ENCODE peak calls at places on chromosomes 11 and 22, in four cellular contexts. Z is mesenchymal stem cell, C is IMR-90, N is neuronal stem cell. L is an unnamed sample.

GRCh38 chr11:45673441-45673840 is 8.0 kb upstream of the CHST1 start:
- DNase-seq in Z (no peak), C (no peak), N (no peak), L (no peak)

GRCh38 chr22:24181088-24181995 is at the start of gene SUSD2:
- DNase-seq in Z (peak; percentile 31), C (no peak), N (no peak), L (peak; percentile 71)

GRCh38 chr22:24775769-24776492 is 1.4 kb upstream of the PIWIL3 start:
- DNase-seq in Z (no peak), C (peak; percentile 26), N (no peak), L (no peak)

GRCh38 chr11:131691558-131692041 is 321.2 kb downstream of the NTM start:
- DNase-seq in Z (no peak), C (peak; percentile 11), N (no peak), L (peak; percentile 68)

GRCh38 chr22:40035351-40035750 is 40.6 kb downstream of the FAM83F start:
- DNase-seq in Z (no peak), C (no peak), N (no peak), L (no peak)

GRCh38 chr11:65314501-65315203 is at the start of gene CDC42EP2:
- DNase-seq in Z (peak; percentile 90), C (peak; percentile 80), N (peak; percentile 85), L (peak; percentile 86)

GRCh38 chr11:100777118-100777517 is 90.0 kb downstream of the ARHGAP42 start:
- DNase-seq in Z (no peak), C (no peak), N (no peak), L (no peak)

GRCh38 chr22:24359452-24360120 is 67.8 kb upstream of the ADORA2A start:
- DNase-seq in Z (peak; percentile 75), C (no peak), N (no peak), L (no peak)

GRCh38 chr11:112481431-112481830 is 220.8 kb upstream of the PLET1 start:
- DNase-seq in Z (no peak), C (no peak), N (no peak), L (no peak)

GRCh38 chr11:108591893-108592292 is 1.7 kb downstream of the EXPH5 start:
- DNase-seq in Z (no peak), C (no peak), N (no peak), L (no peak)

GRCh38 chr11:66020618-66021357 is 5.5 kb downstream of the CATSPER1 start:
- DNase-seq in Z (peak; percentile 85), C (peak; percentile 79), N (no peak), L (no peak)

GRCh38 chr11:69869311-69869939 is 50.2 kb upstream of the FGF3 start:
- DNase-seq in Z (no peak), C (no peak), N (no peak), L (peak; percentile 19)

GRCh38 chr11:69867076-69868002 is 48.1 kb upstream of the FGF3 start:
- DNase-seq in Z (no peak), C (peak; percentile 53), N (no peak), L (peak; percentile 28)

GRCh38 chr11:69870772-69871171 is 51.6 kb upstream of the FGF3 start:
- DNase-seq in Z (peak; percentile 70), C (no peak), N (no peak), L (no peak)

GRCh38 chr11:69868003-69868865 is 49.0 kb upstream of the FGF3 start:
- DNase-seq in Z (no peak), C (no peak), N (peak; percentile 68), L (peak; percentile 43)

GRCh38 chr11:69868871-69869270 is 49.7 kb upstream of the FGF3 start:
- DNase-seq in Z (no peak), C (no peak), N (no peak), L (no peak)
- H2BK15ac ChIP-seq in Z (no peak overlapping the region), C (no peak overlapping the region), N (peak overlapping the region; percentile 100), L (no peak overlapping the region)

GRCh38 chr11:76310832-76311231 is 70.1 kb downstream of the THAP12 start:
- DNase-seq in Z (no peak), C (no peak), N (no peak), L (no peak)
- H2AFZ ChIP-seq in Z (no peak overlapping the region), C (no peak overlapping the region), N (no peak overlapping the region), L (no peak overlapping the region)

GRCh38 chr11:8698917-8699441 is 16.4 kb downstream of the RPL27A start:
- DNase-seq in Z (no peak), C (no peak), N (no peak), L (peak; percentile 93)

GRCh38 chr11:8698379-8698851 is 15.8 kb downstream of the RPL27A start:
- DNase-seq in Z (no peak), C (no peak), N (no peak), L (no peak)

GRCh38 chr11:8702598-8702915 is 20.0 kb downstream of the RPL27A start:
- DNase-seq in Z (no peak), C (no peak), N (no peak), L (no peak)

GRCh38 chr11:8701891-8702597 is 19.5 kb downstream of the RPL27A start:
- DNase-seq in Z (no peak), C (no peak), N (no peak), L (no peak)

DNA sequence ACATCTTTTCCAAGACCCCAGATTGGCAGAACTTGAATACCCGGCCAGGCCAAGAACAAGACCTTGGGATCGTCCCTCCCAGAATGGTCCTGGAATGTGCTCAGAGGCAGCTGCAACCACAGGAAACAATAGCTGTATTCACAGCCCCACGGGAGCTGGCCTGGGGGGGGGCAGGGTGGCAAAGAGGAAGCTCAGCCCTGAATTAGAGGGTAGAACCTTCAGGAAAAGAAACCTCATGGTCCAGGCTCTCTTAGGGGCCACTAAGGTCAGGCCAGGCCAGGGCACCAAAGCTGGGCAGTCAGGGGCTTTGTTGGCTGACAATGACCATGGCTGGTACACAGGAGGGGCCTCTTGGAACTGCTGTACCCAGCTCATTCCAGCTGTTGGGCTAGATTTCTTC is 17.3 kb downstream of the RPL27A start:
- DNase-seq in Z (peak; percentile 35), C (peak; percentile 55), N (no peak), L (peak; percentile 79)
- H2BK120ac ChIP-seq in Z (no peak overlapping the region), C (peak overlapping the region; percentile 83), N (no peak overlapping the region), L (peak overlapping the region; percentile 27)

DNA sequence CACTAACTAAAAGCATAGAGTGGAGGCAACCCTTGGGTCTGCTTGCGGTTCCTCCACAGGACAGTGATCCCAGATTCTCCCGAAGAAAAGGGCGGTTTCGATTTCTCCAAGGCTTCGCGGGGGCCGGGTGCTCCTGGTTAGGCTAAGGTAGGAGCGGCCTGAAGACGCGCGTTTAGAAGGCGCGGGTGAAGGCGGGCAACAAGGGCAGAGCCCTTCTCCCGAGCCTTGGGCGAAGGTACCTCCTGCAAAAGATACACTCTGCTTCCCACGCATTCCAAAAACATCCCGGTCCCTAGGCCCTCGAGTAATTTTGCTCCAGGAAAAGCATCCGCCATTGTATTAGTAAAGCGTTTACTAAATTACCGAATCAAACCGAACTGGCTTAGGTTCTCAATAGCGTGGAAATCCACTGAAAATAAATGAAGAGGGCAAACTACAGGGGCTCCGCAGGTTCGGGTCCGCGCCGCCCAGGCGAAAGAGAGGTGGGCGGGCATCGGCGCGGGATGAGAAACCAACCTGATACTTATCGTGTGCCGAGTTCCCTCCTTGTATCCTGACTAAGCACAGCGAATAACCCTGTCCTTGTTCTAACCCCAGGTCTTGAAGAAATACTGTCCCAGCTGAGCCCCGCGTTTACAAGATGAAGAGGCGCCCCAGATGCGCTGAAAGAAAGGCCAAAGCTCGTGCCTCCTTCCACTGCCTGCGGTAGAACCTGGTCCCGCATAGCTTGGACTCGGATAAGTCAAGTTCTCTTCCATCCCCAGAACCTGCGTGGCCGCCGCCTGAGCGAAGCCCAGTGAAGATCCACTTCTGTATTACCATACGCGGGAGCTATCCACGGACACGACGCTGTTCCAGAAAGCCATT is 1.9 kb downstream of the WT1 start:
- DNase-seq in Z (no peak), C (no peak), N (no peak), L (no peak)
- H2BK15ac ChIP-seq in Z (no peak overlapping the region), C (no peak overlapping the region), N (no peak overlapping the region), L (no peak overlapping the region)